ENCODE peak calls at places on chromosomes 13 and 19, in seven cellular contexts. I is CD4-positive, CD25-positive, alpha-beta regulatory T cell; M is G401; O is SK-N-DZ; S is stimulated activated CD4-positive, alpha-beta T cell treated with anti-CD3 and anti-CD28 coated beads, Interleukin-2, amount 100 ng/mL, for 48 hours; G is cardiac fibroblast; C is A549. N is an unnamed sample.

GRCh38 chr19:27775395-27775794 is 1437.6 kb downstream of the UQCRFS1 start:
- DNase-seq in I (no peak), C (peak), G (no peak), S (no peak), O (no peak), M (peak), N (no peak)

GRCh38 chr13:46386426-46386995 is 541 bp downstream of the RUBCNL start:
- DNase-seq in I (no peak), M (no peak), G (no peak), O (no peak), S (no peak), C (no peak), N (no peak)

GRCh38 chr13:99522288-99522687 is 21.0 kb downstream of the TM9SF2 start:
- DNase-seq in G (peak), M (no peak), C (no peak), I (no peak), O (no peak), S (no peak), N (no peak)

GRCh38 chr19:18483119-18483518 is 38.8 kb downstream of the ELL start:
- DNase-seq in S (no peak), I (no peak), G (no peak), C (no peak), O (no peak), M (no peak), N (no peak)

GRCh38 chr13:76245920-76246319 is 609.8 kb downstream of the LMO7 start:
- DNase-seq in O (no peak), C (no peak), S (no peak), G (no peak), M (peak), I (no peak), N (no peak)

GRCh38 chr13:22176968-22177545 is 506.2 kb downstream of the FGF9 start:
- DNase-seq in G (no peak), I (no peak), O (no peak), C (no peak), M (no peak), S (no peak), N (no peak)

GRCh38 chr13:113080901-113081521 is 24.6 kb upstream of the F7 start:
- DNase-seq in C (no peak), S (no peak), O (peak), G (no peak), M (no peak), I (no peak), N (no peak)

GRCh38 chr13:111282425-111282824 is 38.0 kb upstream of the TEX29 start:
- DNase-seq in M (no peak), S (no peak), I (no peak), O (no peak), C (no peak), G (no peak), N (no peak)

GRCh38 chr19:9431475-9431874 is 3.9 kb downstream of the ZNF266 start:
- DNase-seq in C (no peak), G (peak), I (no peak), O (peak), S (peak), M (no peak), N (peak)

GRCh38 chr13:111139452-111139851 is 24.3 kb downstream of the ARHGEF7 start:
- DNase-seq in C (no peak), I (no peak), M (no peak), O (peak), S (no peak), G (no peak), N (no peak)

GRCh38 chr13:60335531-60335930 is 61.5 kb upstream of the TDRD3 start:
- DNase-seq in C (peak), S (no peak), O (no peak), M (peak), I (no peak), G (peak), N (no peak)

GRCh38 chr19:6264077-6264445 is 15.7 kb downstream of the MLLT1 start:
- DNase-seq in S (no peak), I (no peak), G (no peak), M (no peak), C (no peak), O (no peak), N (no peak)

GRCh38 chr19:10747271-10747670 is 29.4 kb downstream of the DNM2 start:
- DNase-seq in M (peak), I (no peak), O (no peak), G (no peak), S (no peak), C (peak), N (no peak)

GRCh38 chr19:16078759-16079707 is 2.7 kb downstream of the TPM4 start:
- DNase-seq in O (peak), I (peak), S (peak), C (peak), G (peak), M (peak), N (no peak)

N was measured in neural crest cell.